ENCODE peak calls at places on chromosomes 12 and 14, in seven cellular contexts. One of them, this sample, is unnamed.

GRCh38 chr12:75447695-75448393 is 32.7 kb upstream of the GLIPR1 start:
- DNase-seq in CD4-positive, alpha-beta T cell: no peak
- DNase-seq in A549: no peak
- DNase-seq in CD4-positive, alpha-beta memory T cell: no peak
- DNase-seq in uterus: no peak
- DNase-seq in upper lobe of right lung: no peak
- DNase-seq in colonic mucosa: no peak
- DNase-seq in this sample: no peak

GRCh38 chr12:75481774-75482173 is 1.2 kb downstream of the GLIPR1 start:
- DNase-seq in colonic mucosa: no peak
- DNase-seq in A549: no peak
- DNase-seq in upper lobe of right lung: no peak
- DNase-seq in CD4-positive, alpha-beta memory T cell: no peak
- DNase-seq in CD4-positive, alpha-beta T cell: no peak
- DNase-seq in uterus: peak
- DNase-seq in this sample: no peak

GRCh38 chr12:55993454-55993853 is 3.6 kb upstream of the SUOX start:
- DNase-seq in A549: no peak
- DNase-seq in CD4-positive, alpha-beta memory T cell: no peak
- DNase-seq in colonic mucosa: no peak
- DNase-seq in uterus: no peak
- DNase-seq in CD4-positive, alpha-beta T cell: no peak
- DNase-seq in upper lobe of right lung: no peak
- DNase-seq in this sample: no peak

GRCh38 chr14:61973981-61974380 is 211.8 kb downstream of the SNAPC1 start:
- DNase-seq in A549: no peak
- DNase-seq in uterus: no peak
- DNase-seq in colonic mucosa: no peak
- DNase-seq in CD4-positive, alpha-beta memory T cell: no peak
- DNase-seq in CD4-positive, alpha-beta T cell: no peak
- DNase-seq in upper lobe of right lung: no peak
- DNase-seq in this sample: no peak

GRCh38 chr12:49232940-49233841 is 31.7 kb upstream of the TUBA1C start:
- DNase-seq in uterus: peak
- DNase-seq in CD4-positive, alpha-beta T cell: no peak
- DNase-seq in CD4-positive, alpha-beta memory T cell: no peak
- DNase-seq in colonic mucosa: peak
- DNase-seq in upper lobe of right lung: peak
- DNase-seq in A549: no peak
- DNase-seq in this sample: no peak

GRCh38 chr12:62998454-62998853 is 63.5 kb upstream of the PPM1H start:
- DNase-seq in colonic mucosa: no peak
- DNase-seq in CD4-positive, alpha-beta T cell: no peak
- DNase-seq in CD4-positive, alpha-beta memory T cell: no peak
- DNase-seq in uterus: no peak
- DNase-seq in A549: no peak
- DNase-seq in upper lobe of right lung: no peak
- DNase-seq in this sample: no peak

GRCh38 chr12:33813536-33813935 is 208.8 kb upstream of the ALG10 start:
- DNase-seq in A549: no peak
- DNase-seq in CD4-positive, alpha-beta T cell: no peak
- DNase-seq in uterus: no peak
- DNase-seq in CD4-positive, alpha-beta memory T cell: no peak
- DNase-seq in colonic mucosa: no peak
- DNase-seq in upper lobe of right lung: no peak
- DNase-seq in this sample: no peak

GRCh38 chr12:4817813-4818212 is 91.9 kb upstream of the KCNA1 start:
- DNase-seq in CD4-positive, alpha-beta memory T cell: no peak
- DNase-seq in colonic mucosa: no peak
- DNase-seq in upper lobe of right lung: no peak
- DNase-seq in CD4-positive, alpha-beta T cell: no peak
- DNase-seq in A549: no peak
- DNase-seq in uterus: no peak
- DNase-seq in this sample: no peak

GRCh38 chr12:1047898-1048660 is 57.1 kb downstream of the ERC1 start:
- DNase-seq in uterus: no peak
- DNase-seq in upper lobe of right lung: no peak
- DNase-seq in CD4-positive, alpha-beta T cell: no peak
- DNase-seq in CD4-positive, alpha-beta memory T cell: no peak
- DNase-seq in A549: no peak
- DNase-seq in colonic mucosa: no peak
- DNase-seq in this sample: no peak

GRCh38 chr12:6507102-6507998 is 13.4 kb downstream of the NCAPD2 start:
- DNase-seq in CD4-positive, alpha-beta memory T cell: no peak
- DNase-seq in uterus: no peak
- DNase-seq in upper lobe of right lung: no peak
- DNase-seq in colonic mucosa: no peak
- DNase-seq in A549: no peak
- DNase-seq in CD4-positive, alpha-beta T cell: no peak
- DNase-seq in this sample: no peak

DNA sequence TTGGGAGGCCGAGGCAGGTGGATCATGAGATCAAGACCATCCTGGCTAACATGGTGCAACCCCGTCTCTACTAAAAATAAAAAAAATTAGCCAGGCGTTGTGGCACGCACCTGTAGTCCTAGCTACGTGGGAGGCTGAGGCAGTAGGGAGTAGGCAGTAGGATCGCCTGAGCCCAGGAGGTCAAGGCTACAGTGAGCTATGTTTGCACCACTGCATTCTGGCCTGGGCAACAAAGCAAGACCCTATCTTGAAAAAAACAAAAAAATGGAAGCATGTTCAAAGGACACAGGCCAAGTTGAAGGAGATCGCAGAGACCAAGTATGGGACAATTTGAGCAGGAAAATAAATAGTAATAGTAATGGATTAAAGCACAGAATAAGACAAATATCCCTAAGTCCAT is 14.2 kb downstream of the NCAPD2 start:
- DNase-seq in colonic mucosa: no peak
- DNase-seq in A549: no peak
- DNase-seq in CD4-positive, alpha-beta T cell: no peak
- DNase-seq in CD4-positive, alpha-beta memory T cell: no peak
- DNase-seq in upper lobe of right lung: no peak
- DNase-seq in uterus: no peak
- DNase-seq in this sample: no peak
- H3K27ac ChIP-seq in colonic mucosa: no peak
- H3K27ac ChIP-seq in A549: peak
- H3K27ac ChIP-seq in CD4-positive, alpha-beta T cell: no peak
- H3K27ac ChIP-seq in CD4-positive, alpha-beta memory T cell: no peak
- H3K27ac ChIP-seq in upper lobe of right lung: no peak
- H3K27ac ChIP-seq in uterus: peak
- H3K27ac ChIP-seq in this sample: peak

GRCh38 chr14:32201196-32201815 is 539 bp upstream of the RNU6-7 start:
- DNase-seq in upper lobe of right lung: peak
- DNase-seq in CD4-positive, alpha-beta T cell: peak
- DNase-seq in colonic mucosa: peak
- DNase-seq in uterus: peak
- DNase-seq in A549: peak
- DNase-seq in CD4-positive, alpha-beta memory T cell: peak
- DNase-seq in this sample: no peak
- H3K27ac ChIP-seq in upper lobe of right lung: peak
- H3K27ac ChIP-seq in CD4-positive, alpha-beta T cell: peak
- H3K27ac ChIP-seq in colonic mucosa: peak
- H3K27ac ChIP-seq in uterus: peak
- H3K27ac ChIP-seq in A549: peak
- H3K27ac ChIP-seq in CD4-positive, alpha-beta memory T cell: peak
- H3K27ac ChIP-seq in this sample: no peak

GRCh38 chr12:106299193-106299794 is 3.2 kb upstream of the TCP11L2 start:
- DNase-seq in A549: no peak
- DNase-seq in upper lobe of right lung: no peak
- DNase-seq in uterus: no peak
- DNase-seq in CD4-positive, alpha-beta T cell: no peak
- DNase-seq in colonic mucosa: no peak
- DNase-seq in CD4-positive, alpha-beta memory T cell: no peak
- DNase-seq in this sample: no peak

GRCh38 chr12:106302401-106303201 is at the start of gene TCP11L2:
- DNase-seq in upper lobe of right lung: peak
- DNase-seq in uterus: peak
- DNase-seq in CD4-positive, alpha-beta memory T cell: peak
- DNase-seq in CD4-positive, alpha-beta T cell: peak
- DNase-seq in colonic mucosa: peak
- DNase-seq in A549: peak
- DNase-seq in this sample: no peak

GRCh38 chr12:106301611-106302321 is 767 bp upstream of the TCP11L2 start:
- DNase-seq in CD4-positive, alpha-beta memory T cell: peak
- DNase-seq in colonic mucosa: peak
- DNase-seq in CD4-positive, alpha-beta T cell: peak
- DNase-seq in A549: peak
- DNase-seq in uterus: peak
- DNase-seq in upper lobe of right lung: peak
- DNase-seq in this sample: peak

GRCh38 chr12:106301241-106301610 is 1.3 kb upstream of the TCP11L2 start:
- DNase-seq in uterus: no peak
- DNase-seq in CD4-positive, alpha-beta T cell: no peak
- DNase-seq in colonic mucosa: no peak
- DNase-seq in A549: no peak
- DNase-seq in CD4-positive, alpha-beta memory T cell: no peak
- DNase-seq in upper lobe of right lung: no peak
- DNase-seq in this sample: no peak

DNA sequence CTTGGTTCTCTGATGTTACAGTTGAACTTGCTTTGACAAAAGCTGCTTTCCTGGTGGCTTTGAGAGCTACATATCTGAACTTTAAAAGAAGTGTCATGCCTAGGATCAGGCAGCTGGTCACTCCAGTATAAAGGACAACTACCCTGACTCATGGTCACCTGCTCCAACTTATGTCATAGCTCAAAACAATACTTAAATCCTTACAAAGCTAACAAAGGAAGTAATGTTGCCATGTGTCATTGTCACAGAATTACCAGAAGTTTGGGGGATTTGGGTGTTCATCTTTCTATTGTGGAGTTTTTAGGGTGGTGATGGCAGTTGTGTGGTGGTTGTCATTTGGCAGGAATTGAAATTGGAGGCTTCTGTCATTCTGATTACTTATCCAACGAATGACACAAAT is 1.8 kb upstream of the TCP11L2 start:
- DNase-seq in uterus: no peak
- DNase-seq in CD4-positive, alpha-beta T cell: no peak
- DNase-seq in A549: no peak
- DNase-seq in colonic mucosa: no peak
- DNase-seq in upper lobe of right lung: no peak
- DNase-seq in CD4-positive, alpha-beta memory T cell: no peak
- DNase-seq in this sample: no peak
- H3K27ac ChIP-seq in uterus: no peak
- H3K27ac ChIP-seq in CD4-positive, alpha-beta T cell: peak
- H3K27ac ChIP-seq in A549: peak
- H3K27ac ChIP-seq in colonic mucosa: peak
- H3K27ac ChIP-seq in upper lobe of right lung: peak
- H3K27ac ChIP-seq in CD4-positive, alpha-beta memory T cell: peak
- H3K27ac ChIP-seq in this sample: peak

DNA sequence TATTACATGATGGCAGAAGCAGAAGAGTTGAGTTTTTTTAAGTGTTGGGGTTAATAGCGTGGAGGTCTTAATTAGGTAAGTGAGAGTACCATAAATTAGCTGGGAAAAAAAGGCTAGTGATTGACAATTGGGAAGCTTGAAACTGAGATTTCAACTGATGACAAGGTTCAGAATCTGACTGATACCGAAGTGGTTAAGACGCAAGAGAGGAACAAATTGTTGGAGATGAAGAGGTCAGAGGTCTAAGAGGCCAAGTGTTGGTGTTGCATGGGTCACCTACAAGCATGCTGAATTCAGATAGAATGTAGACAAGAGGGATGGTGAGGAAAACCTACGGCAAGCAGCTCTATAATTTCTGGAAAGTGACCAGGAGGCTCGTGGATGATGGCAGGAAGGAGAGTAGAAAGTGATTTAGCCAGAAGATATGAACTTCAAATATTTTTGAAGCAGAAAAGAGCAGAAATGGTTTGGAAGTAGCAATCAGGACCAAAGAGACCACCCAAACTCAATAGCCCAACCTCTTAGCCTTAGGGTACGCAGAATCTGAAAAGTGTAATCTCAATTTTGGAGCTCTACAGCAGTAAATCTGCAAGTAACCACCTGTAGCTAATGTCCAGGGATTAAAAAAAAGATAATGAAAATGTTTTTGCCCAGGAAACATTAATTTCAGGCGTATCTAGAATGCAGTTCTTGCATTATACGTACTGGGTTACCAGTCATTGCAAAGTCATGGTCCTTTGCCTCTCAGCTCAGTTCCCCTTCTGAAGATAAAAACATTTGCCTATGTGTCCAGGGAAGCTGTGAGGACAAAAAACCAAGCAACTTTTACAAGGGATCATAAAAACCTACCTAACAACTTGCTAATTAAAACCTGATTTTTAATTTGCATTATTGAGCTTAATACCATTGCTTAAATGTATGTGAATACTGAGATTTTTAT is 1.7 kb upstream of the TMPO start:
- DNase-seq in uterus: no peak
- DNase-seq in CD4-positive, alpha-beta memory T cell: no peak
- DNase-seq in colonic mucosa: peak
- DNase-seq in A549: no peak
- DNase-seq in CD4-positive, alpha-beta T cell: no peak
- DNase-seq in upper lobe of right lung: no peak
- DNase-seq in this sample: no peak
- H3K27ac ChIP-seq in uterus: peak
- H3K27ac ChIP-seq in CD4-positive, alpha-beta memory T cell: peak
- H3K27ac ChIP-seq in colonic mucosa: no peak
- H3K27ac ChIP-seq in A549: peak
- H3K27ac ChIP-seq in CD4-positive, alpha-beta T cell: peak
- H3K27ac ChIP-seq in upper lobe of right lung: peak
- H3K27ac ChIP-seq in this sample: no peak

GRCh38 chr12:123059501-123059900 is 79.0 kb downstream of the ARL6IP4 start:
- DNase-seq in colonic mucosa: no peak
- DNase-seq in CD4-positive, alpha-beta T cell: no peak
- DNase-seq in uterus: no peak
- DNase-seq in A549: no peak
- DNase-seq in CD4-positive, alpha-beta memory T cell: no peak
- DNase-seq in upper lobe of right lung: no peak
- DNase-seq in this sample: no peak
- H3K27ac ChIP-seq in colonic mucosa: peak
- H3K27ac ChIP-seq in CD4-positive, alpha-beta T cell: no peak
- H3K27ac ChIP-seq in uterus: peak
- H3K27ac ChIP-seq in A549: no peak
- H3K27ac ChIP-seq in CD4-positive, alpha-beta memory T cell: no peak
- H3K27ac ChIP-seq in upper lobe of right lung: peak
- H3K27ac ChIP-seq in this sample: no peak